ENCODE peak calls at places on chromosome 3, in five cellular contexts. Y is putamen, Z is endothelial cell, U is adipocyte, I is NCI-H345. J is an unnamed sample.

GRCh38 chr3:55686720-55687254 is 199.7 kb upstream of the WNT5A start:
- DNase-seq in U (no peak), Y (no peak), Z (no peak), I (no peak), J (no peak)

GRCh38 chr3:138862924-138863775 is 28.4 kb upstream of the PIK3CB start:
- DNase-seq in I (no peak), Z (peak), U (peak), Y (peak), J (peak)

GRCh38 chr3:172181936-172182708 is 142.7 kb downstream of the FNDC3B start:
- DNase-seq in Y (no peak), U (no peak), I (no peak), Z (peak), J (peak)

GRCh38 chr3:12911881-12912415 is 70.6 kb upstream of the RPL32 start:
- DNase-seq in Z (no peak), Y (no peak), I (no peak), U (no peak), J (no peak)

GRCh38 chr3:108301695-108302404 is 5.5 kb downstream of the HHLA2 start:
- DNase-seq in I (no peak), Z (no peak), Y (no peak), U (no peak), J (no peak)

GRCh38 chr3:48503406-48504050 is 446 bp downstream of the SHISA5 start:
- DNase-seq in U (peak), Z (peak), I (no peak), Y (no peak), J (peak)

GRCh38 chr3:182323898-182324297 is 469.4 kb upstream of the ATP11B start:
- DNase-seq in U (no peak), Z (no peak), Y (no peak), I (no peak), J (no peak)

GRCh38 chr3:183800221-183800863 is 25.0 kb downstream of the MAP6D1 start:
- DNase-seq in Z (no peak), I (no peak), U (no peak), Y (peak), J (no peak)

GRCh38 chr3:41369838-41370237 is 170.5 kb downstream of the CTNNB1 start:
- DNase-seq in U (peak), Y (no peak), I (no peak), Z (no peak), J (no peak)

J was measured in cardiac muscle cell.